ENCODE peak calls at places on chromosome 6, in eight cellular contexts. One of them, this sample, is unnamed. For H3K4me1, the result is how much of the 10 kb centered on the place peaks cover.

GRCh38 chr6:10733151-10733715 is 10.4 kb downstream of the TMEM14C start:
- DNase-seq in HCT116: no peak
- DNase-seq in heart left ventricle: no peak
- DNase-seq in left ventricle myocardium inferior: no peak
- DNase-seq in right cardiac atrium: no peak
- DNase-seq in neural progenitor cell: no peak
- DNase-seq in psoas muscle: no peak
- DNase-seq in gastrocnemius medialis: no peak
- DNase-seq in this sample: no peak

GRCh38 chr6:109260701-109261100 is 121.6 kb downstream of the CD164 start:
- DNase-seq in neural progenitor cell: no peak
- DNase-seq in HCT116: no peak
- DNase-seq in left ventricle myocardium inferior: no peak
- DNase-seq in gastrocnemius medialis: no peak
- DNase-seq in right cardiac atrium: no peak
- DNase-seq in heart left ventricle: no peak
- DNase-seq in psoas muscle: no peak
- DNase-seq in this sample: no peak

GRCh38 chr6:170111816-170112582 is 178.9 kb downstream of the DLL1 start:
- DNase-seq in HCT116: no peak
- DNase-seq in neural progenitor cell: no peak
- DNase-seq in right cardiac atrium: no peak
- DNase-seq in psoas muscle: peak
- DNase-seq in heart left ventricle: peak
- DNase-seq in left ventricle myocardium inferior: no peak
- DNase-seq in gastrocnemius medialis: no peak
- DNase-seq in this sample: no peak

GRCh38 chr6:6057442-6058053 is 50.8 kb upstream of the NRN1 start:
- DNase-seq in neural progenitor cell: peak
- DNase-seq in HCT116: peak
- DNase-seq in heart left ventricle: no peak
- DNase-seq in gastrocnemius medialis: no peak
- DNase-seq in right cardiac atrium: no peak
- DNase-seq in left ventricle myocardium inferior: no peak
- DNase-seq in psoas muscle: no peak
- DNase-seq in this sample: peak

GRCh38 chr6:122798099-122798641 is 9.1 kb downstream of the SMPDL3A start:
- DNase-seq in psoas muscle: peak
- DNase-seq in heart left ventricle: no peak
- DNase-seq in gastrocnemius medialis: peak
- DNase-seq in right cardiac atrium: no peak
- DNase-seq in HCT116: peak
- DNase-seq in neural progenitor cell: no peak
- DNase-seq in left ventricle myocardium inferior: no peak
- DNase-seq in this sample: no peak

GRCh38 chr6:65402564-65402963 is 304.5 kb downstream of the EYS start:
- DNase-seq in HCT116: no peak
- DNase-seq in heart left ventricle: no peak
- DNase-seq in right cardiac atrium: no peak
- DNase-seq in neural progenitor cell: no peak
- DNase-seq in left ventricle myocardium inferior: no peak
- DNase-seq in psoas muscle: no peak
- DNase-seq in gastrocnemius medialis: no peak
- DNase-seq in this sample: no peak

GRCh38 chr6:36609582-36609981 is 15.4 kb downstream of the SRSF3 start:
- DNase-seq in psoas muscle: no peak
- DNase-seq in heart left ventricle: no peak
- DNase-seq in neural progenitor cell: no peak
- DNase-seq in gastrocnemius medialis: no peak
- DNase-seq in left ventricle myocardium inferior: no peak
- DNase-seq in HCT116: no peak
- DNase-seq in right cardiac atrium: no peak
- DNase-seq in this sample: no peak

GRCh38 chr6:151916680-151917164 is 109.2 kb downstream of the ESR1 start:
- DNase-seq in neural progenitor cell: no peak
- DNase-seq in right cardiac atrium: no peak
- DNase-seq in heart left ventricle: no peak
- DNase-seq in left ventricle myocardium inferior: no peak
- DNase-seq in psoas muscle: no peak
- DNase-seq in HCT116: no peak
- DNase-seq in gastrocnemius medialis: peak
- DNase-seq in this sample: no peak

GRCh38 chr6:797479-798077 is 104.6 kb upstream of the EXOC2 start:
- DNase-seq in psoas muscle: no peak
- DNase-seq in right cardiac atrium: peak
- DNase-seq in gastrocnemius medialis: no peak
- DNase-seq in neural progenitor cell: peak
- DNase-seq in left ventricle myocardium inferior: no peak
- DNase-seq in HCT116: peak
- DNase-seq in heart left ventricle: no peak
- DNase-seq in this sample: peak

GRCh38 chr6:73339340-73339739 is 14.7 kb downstream of the DPPA5 start:
- DNase-seq in left ventricle myocardium inferior: no peak
- DNase-seq in right cardiac atrium: no peak
- DNase-seq in neural progenitor cell: no peak
- DNase-seq in HCT116: no peak
- DNase-seq in gastrocnemius medialis: no peak
- DNase-seq in psoas muscle: no peak
- DNase-seq in heart left ventricle: no peak
- DNase-seq in this sample: no peak

GRCh38 chr6:43499028-43499815 is 10.9 kb downstream of the LRRC73 start:
- DNase-seq in left ventricle myocardium inferior: no peak
- DNase-seq in HCT116: no peak
- DNase-seq in gastrocnemius medialis: no peak
- DNase-seq in right cardiac atrium: no peak
- DNase-seq in heart left ventricle: no peak
- DNase-seq in psoas muscle: no peak
- DNase-seq in neural progenitor cell: no peak
- DNase-seq in this sample: no peak

GRCh38 chr6:56226946-56227879 is 20.2 kb downstream of the COL21A1 start:
- DNase-seq in heart left ventricle: no peak
- DNase-seq in right cardiac atrium: no peak
- DNase-seq in neural progenitor cell: no peak
- DNase-seq in HCT116: no peak
- DNase-seq in psoas muscle: no peak
- DNase-seq in left ventricle myocardium inferior: no peak
- DNase-seq in gastrocnemius medialis: no peak
- DNase-seq in this sample: no peak

GRCh38 chr6:158170656-158171081 is 2.5 kb downstream of the GTF2H5 start:
- DNase-seq in right cardiac atrium: no peak
- DNase-seq in psoas muscle: no peak
- DNase-seq in HCT116: no peak
- DNase-seq in heart left ventricle: no peak
- DNase-seq in left ventricle myocardium inferior: no peak
- DNase-seq in neural progenitor cell: no peak
- DNase-seq in gastrocnemius medialis: no peak
- DNase-seq in this sample: no peak

GRCh38 chr6:137224890-137225198 is 5.7 kb upstream of the IFNGR1 start:
- DNase-seq in neural progenitor cell: no peak
- DNase-seq in heart left ventricle: no peak
- DNase-seq in psoas muscle: no peak
- DNase-seq in right cardiac atrium: no peak
- DNase-seq in gastrocnemius medialis: no peak
- DNase-seq in left ventricle myocardium inferior: no peak
- DNase-seq in HCT116: no peak
- DNase-seq in this sample: no peak

GRCh38 chr6:43768983-43769525 is 957 bp upstream of the VEGFA start:
- DNase-seq in right cardiac atrium: peak
- DNase-seq in psoas muscle: peak
- DNase-seq in neural progenitor cell: peak
- DNase-seq in heart left ventricle: peak
- DNase-seq in left ventricle myocardium inferior: peak
- DNase-seq in HCT116: no peak
- DNase-seq in gastrocnemius medialis: no peak
- DNase-seq in this sample: no peak

GRCh38 chr6:36920049-36920448 is 34.3 kb downstream of the C6orf89 start:
- DNase-seq in right cardiac atrium: no peak
- DNase-seq in neural progenitor cell: no peak
- DNase-seq in psoas muscle: no peak
- DNase-seq in left ventricle myocardium inferior: no peak
- DNase-seq in HCT116: no peak
- DNase-seq in heart left ventricle: no peak
- DNase-seq in gastrocnemius medialis: no peak
- DNase-seq in this sample: no peak

GRCh38 chr6:149046822-149047246 is 270.7 kb upstream of the TAB2 start:
- DNase-seq in psoas muscle: no peak
- DNase-seq in left ventricle myocardium inferior: no peak
- DNase-seq in gastrocnemius medialis: no peak
- DNase-seq in right cardiac atrium: no peak
- DNase-seq in neural progenitor cell: no peak
- DNase-seq in heart left ventricle: no peak
- DNase-seq in HCT116: no peak
- DNase-seq in this sample: no peak

GRCh38 chr6:110949679-110950285 is 8.7 kb upstream of the GTF3C6 start:
- DNase-seq in HCT116: peak
- DNase-seq in neural progenitor cell: no peak
- DNase-seq in right cardiac atrium: no peak
- DNase-seq in left ventricle myocardium inferior: no peak
- DNase-seq in psoas muscle: no peak
- DNase-seq in gastrocnemius medialis: no peak
- DNase-seq in heart left ventricle: no peak
- DNase-seq in this sample: peak

GRCh38 chr6:143689852-143690251 is 12.1 kb downstream of the PHACTR2 start:
- DNase-seq in HCT116: no peak
- DNase-seq in right cardiac atrium: no peak
- DNase-seq in left ventricle myocardium inferior: no peak
- DNase-seq in neural progenitor cell: no peak
- DNase-seq in heart left ventricle: no peak
- DNase-seq in gastrocnemius medialis: no peak
- DNase-seq in psoas muscle: no peak
- DNase-seq in this sample: no peak

DNA sequence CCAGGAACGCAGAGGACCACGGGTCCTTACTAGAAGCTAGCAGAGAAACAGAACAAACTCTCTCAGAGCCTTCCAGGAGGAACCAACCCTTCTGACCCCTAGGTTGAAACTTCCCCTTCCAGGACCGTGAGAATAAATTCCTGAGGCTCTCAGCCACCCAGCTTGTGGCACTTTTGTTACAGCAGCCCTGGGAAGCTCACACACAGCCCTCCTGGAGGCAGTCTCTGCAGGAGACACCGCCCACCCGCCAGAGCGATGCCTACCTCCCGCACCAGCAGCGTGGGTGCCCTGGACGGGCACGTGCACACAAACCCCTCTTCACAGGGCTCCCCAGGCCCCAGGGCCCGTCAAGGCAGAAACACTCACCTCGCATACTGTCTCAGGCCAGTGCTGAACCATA is 4.2 kb downstream of the RNASET2 start:
- DNase-seq in heart left ventricle: no peak
- DNase-seq in neural progenitor cell: no peak
- DNase-seq in left ventricle myocardium inferior: no peak
- DNase-seq in gastrocnemius medialis: no peak
- DNase-seq in psoas muscle: no peak
- DNase-seq in right cardiac atrium: no peak
- DNase-seq in HCT116: no peak
- DNase-seq in this sample: no peak
- H3K4me1 ChIP-seq in heart left ventricle: under half
- H3K4me1 ChIP-seq in neural progenitor cell: under half
- H3K4me1 ChIP-seq in left ventricle myocardium inferior: under half
- H3K4me1 ChIP-seq in gastrocnemius medialis: under half
- H3K4me1 ChIP-seq in psoas muscle: under half
- H3K4me1 ChIP-seq in right cardiac atrium: under half
- H3K4me1 ChIP-seq in HCT116: under half
- H3K4me1 ChIP-seq in this sample: half or more

GRCh38 chr6:33909737-33910136 is 105.9 kb upstream of the MLN start:
- DNase-seq in psoas muscle: no peak
- DNase-seq in heart left ventricle: no peak
- DNase-seq in right cardiac atrium: no peak
- DNase-seq in left ventricle myocardium inferior: no peak
- DNase-seq in HCT116: no peak
- DNase-seq in gastrocnemius medialis: no peak
- DNase-seq in neural progenitor cell: no peak
- DNase-seq in this sample: no peak
- H3K4me1 ChIP-seq in psoas muscle: under half
- H3K4me1 ChIP-seq in heart left ventricle: under half
- H3K4me1 ChIP-seq in right cardiac atrium: under half
- H3K4me1 ChIP-seq in left ventricle myocardium inferior: under half
- H3K4me1 ChIP-seq in HCT116: under half
- H3K4me1 ChIP-seq in gastrocnemius medialis: under half
- H3K4me1 ChIP-seq in neural progenitor cell: under half
- H3K4me1 ChIP-seq in this sample: half or more

GRCh38 chr6:161256390-161256789 is 17.5 kb downstream of the AGPAT4 start:
- DNase-seq in heart left ventricle: no peak
- DNase-seq in psoas muscle: no peak
- DNase-seq in HCT116: no peak
- DNase-seq in neural progenitor cell: no peak
- DNase-seq in left ventricle myocardium inferior: no peak
- DNase-seq in gastrocnemius medialis: no peak
- DNase-seq in right cardiac atrium: no peak
- DNase-seq in this sample: no peak

GRCh38 chr6:161251345-161251744 is 22.5 kb downstream of the AGPAT4 start:
- DNase-seq in neural progenitor cell: no peak
- DNase-seq in psoas muscle: no peak
- DNase-seq in heart left ventricle: no peak
- DNase-seq in HCT116: no peak
- DNase-seq in gastrocnemius medialis: no peak
- DNase-seq in right cardiac atrium: no peak
- DNase-seq in left ventricle myocardium inferior: no peak
- DNase-seq in this sample: no peak

GRCh38 chr6:161254754-161255253 is 19.1 kb downstream of the AGPAT4 start:
- DNase-seq in psoas muscle: no peak
- DNase-seq in right cardiac atrium: no peak
- DNase-seq in HCT116: no peak
- DNase-seq in left ventricle myocardium inferior: no peak
- DNase-seq in neural progenitor cell: peak
- DNase-seq in gastrocnemius medialis: no peak
- DNase-seq in heart left ventricle: no peak
- DNase-seq in this sample: no peak

GRCh38 chr6:161255518-161255917 is 18.3 kb downstream of the AGPAT4 start:
- DNase-seq in left ventricle myocardium inferior: no peak
- DNase-seq in HCT116: no peak
- DNase-seq in heart left ventricle: no peak
- DNase-seq in psoas muscle: no peak
- DNase-seq in neural progenitor cell: no peak
- DNase-seq in right cardiac atrium: no peak
- DNase-seq in gastrocnemius medialis: no peak
- DNase-seq in this sample: no peak

GRCh38 chr6:161254126-161254753 is 19.6 kb downstream of the AGPAT4 start:
- DNase-seq in neural progenitor cell: no peak
- DNase-seq in HCT116: no peak
- DNase-seq in psoas muscle: no peak
- DNase-seq in heart left ventricle: no peak
- DNase-seq in right cardiac atrium: no peak
- DNase-seq in left ventricle myocardium inferior: no peak
- DNase-seq in gastrocnemius medialis: no peak
- DNase-seq in this sample: no peak
- H3K4me1 ChIP-seq in neural progenitor cell: under half
- H3K4me1 ChIP-seq in HCT116: under half
- H3K4me1 ChIP-seq in psoas muscle: under half
- H3K4me1 ChIP-seq in heart left ventricle: under half
- H3K4me1 ChIP-seq in right cardiac atrium: under half
- H3K4me1 ChIP-seq in left ventricle myocardium inferior: under half
- H3K4me1 ChIP-seq in gastrocnemius medialis: under half
- H3K4me1 ChIP-seq in this sample: under half

DNA sequence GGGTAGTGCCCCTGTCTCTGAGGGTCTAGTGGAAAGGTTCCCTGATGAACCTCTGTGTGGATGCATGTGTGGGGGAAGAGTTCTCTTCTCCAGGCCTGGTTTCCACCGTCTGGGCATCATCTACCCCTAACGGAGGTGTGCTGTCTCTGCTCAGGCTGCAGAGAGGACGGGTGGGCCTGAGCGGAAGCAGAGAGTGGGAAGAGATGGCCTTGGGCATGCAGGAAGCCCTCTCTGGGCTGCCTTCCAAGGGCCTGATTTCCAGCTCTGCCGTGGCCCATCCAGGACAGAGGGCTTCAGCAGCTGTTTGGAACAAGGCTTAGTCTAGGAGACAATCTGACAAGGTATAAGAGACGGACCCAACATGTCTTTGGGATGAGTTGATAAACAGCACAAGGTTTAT is 220.1 kb upstream of the DTNBP1 start:
- DNase-seq in psoas muscle: no peak
- DNase-seq in heart left ventricle: no peak
- DNase-seq in HCT116: no peak
- DNase-seq in neural progenitor cell: no peak
- DNase-seq in gastrocnemius medialis: no peak
- DNase-seq in right cardiac atrium: no peak
- DNase-seq in left ventricle myocardium inferior: no peak
- DNase-seq in this sample: no peak
- H3K4me1 ChIP-seq in psoas muscle: under half
- H3K4me1 ChIP-seq in heart left ventricle: under half
- H3K4me1 ChIP-seq in HCT116: under half
- H3K4me1 ChIP-seq in neural progenitor cell: under half
- H3K4me1 ChIP-seq in gastrocnemius medialis: under half
- H3K4me1 ChIP-seq in right cardiac atrium: under half
- H3K4me1 ChIP-seq in left ventricle myocardium inferior: under half
- H3K4me1 ChIP-seq in this sample: under half

This sample was measured in naive thymus-derived CD4-positive, alpha-beta T cell.